ENCODE peak calls at places on chromosome 20, in four cellular contexts. One of them, this sample, is unnamed.
A peak's percentile ranks its signal among the peaks of the same experiment; 100 is the strongest.

GRCh38 chr20:34536798-34537394 is 20.7 kb downstream of the DYNLRB1 start:
- DNase-seq in SK-N-SH: peak; percentile 46
- DNase-seq in neural progenitor cell: peak; percentile 65
- DNase-seq in GM23338: peak; percentile 80
- DNase-seq in this sample: no peak

GRCh38 chr20:32885201-32885600 is 26.5 kb downstream of the EFCAB8 start:
- DNase-seq in GM23338: no peak
- DNase-seq in neural progenitor cell: no peak
- DNase-seq in SK-N-SH: no peak
- DNase-seq in this sample: no peak

GRCh38 chr20:53575481-53576194 is 18.0 kb downstream of the ZNF217 start:
- DNase-seq in GM23338: no peak
- DNase-seq in neural progenitor cell: no peak
- DNase-seq in SK-N-SH: no peak
- DNase-seq in this sample: no peak

GRCh38 chr20:14568225-14568624 is 230.8 kb upstream of the FLRT3 start:
- DNase-seq in neural progenitor cell: peak; percentile 85
- DNase-seq in SK-N-SH: no peak
- DNase-seq in GM23338: peak; percentile 19
- DNase-seq in this sample: no peak

GRCh38 chr20:14632906-14633305 is 295.5 kb upstream of the FLRT3 start:
- DNase-seq in GM23338: peak; percentile 40
- DNase-seq in neural progenitor cell: no peak
- DNase-seq in SK-N-SH: no peak
- DNase-seq in this sample: no peak

GRCh38 chr20:37381621-37382538 is 35.9 kb downstream of the SRC start:
- DNase-seq in neural progenitor cell: no peak
- DNase-seq in SK-N-SH: peak; percentile 7
- DNase-seq in GM23338: no peak
- DNase-seq in this sample: no peak

GRCh38 chr20:1663917-1664316 is 6.3 kb upstream of the SIRPG start:
- DNase-seq in neural progenitor cell: no peak
- DNase-seq in SK-N-SH: no peak
- DNase-seq in GM23338: no peak
- DNase-seq in this sample: no peak

GRCh38 chr20:48697845-48698491 is 129.8 kb downstream of the PREX1 start:
- DNase-seq in GM23338: no peak
- DNase-seq in neural progenitor cell: no peak
- DNase-seq in SK-N-SH: peak; percentile 76
- DNase-seq in this sample: peak; percentile 94

GRCh38 chr20:46953596-46953995 is 59.0 kb downstream of the EYA2 start:
- DNase-seq in SK-N-SH: no peak
- DNase-seq in neural progenitor cell: no peak
- DNase-seq in GM23338: no peak
- DNase-seq in this sample: no peak

GRCh38 chr20:1429143-1429728 is 36.4 kb upstream of the FKBP1A start:
- DNase-seq in SK-N-SH: no peak
- DNase-seq in GM23338: no peak
- DNase-seq in neural progenitor cell: no peak
- DNase-seq in this sample: no peak

GRCh38 chr20:46114449-46114848 is 3.7 kb upstream of the CD40 start:
- DNase-seq in SK-N-SH: no peak
- DNase-seq in neural progenitor cell: no peak
- DNase-seq in GM23338: no peak
- DNase-seq in this sample: no peak

GRCh38 chr20:51634257-51634656 is 91.7 kb upstream of the NFATC2 start:
- DNase-seq in SK-N-SH: no peak
- DNase-seq in neural progenitor cell: no peak
- DNase-seq in GM23338: no peak
- DNase-seq in this sample: no peak

GRCh38 chr20:38404016-38404415 is 31.1 kb downstream of the SNHG17 start:
- DNase-seq in neural progenitor cell: no peak
- DNase-seq in SK-N-SH: no peak
- DNase-seq in GM23338: no peak
- DNase-seq in this sample: no peak

GRCh38 chr20:54123587-54124180 is 50.1 kb downstream of the CYP24A1 start:
- DNase-seq in neural progenitor cell: peak; percentile 5
- DNase-seq in SK-N-SH: no peak
- DNase-seq in GM23338: peak; percentile 83
- DNase-seq in this sample: peak; percentile 90

GRCh38 chr20:23049933-23050838 is 714 bp upstream of the THBD start:
- DNase-seq in SK-N-SH: no peak
- DNase-seq in neural progenitor cell: peak; percentile 47
- DNase-seq in GM23338: peak; percentile 53
- DNase-seq in this sample: peak; percentile 62

GRCh38 chr20:46933150-46933549 is 38.5 kb downstream of the EYA2 start:
- DNase-seq in GM23338: no peak
- DNase-seq in neural progenitor cell: no peak
- DNase-seq in SK-N-SH: no peak
- DNase-seq in this sample: no peak

GRCh38 chr20:64222851-64223525 is 32.6 kb upstream of the PCMTD2 start:
- DNase-seq in GM23338: no peak
- DNase-seq in neural progenitor cell: no peak
- DNase-seq in SK-N-SH: no peak
- DNase-seq in this sample: no peak

GRCh38 chr20:36815454-36816091 is 42.0 kb upstream of the DSN1 start:
- DNase-seq in SK-N-SH: no peak
- DNase-seq in GM23338: peak; percentile 60
- DNase-seq in neural progenitor cell: no peak
- DNase-seq in this sample: no peak

GRCh38 chr20:51696304-51697118 is 71.7 kb downstream of the ATP9A start:
- DNase-seq in SK-N-SH: peak; percentile 65
- DNase-seq in GM23338: no peak
- DNase-seq in neural progenitor cell: no peak
- DNase-seq in this sample: peak; percentile 32

GRCh38 chr20:14775778-14776177 is 438.4 kb upstream of the FLRT3 start:
- DNase-seq in neural progenitor cell: no peak
- DNase-seq in GM23338: no peak
- DNase-seq in SK-N-SH: no peak
- DNase-seq in this sample: peak; percentile 71

GRCh38 chr20:22795455-22795854 is 211.1 kb upstream of the FOXA2 start:
- DNase-seq in GM23338: no peak
- DNase-seq in neural progenitor cell: no peak
- DNase-seq in SK-N-SH: no peak
- DNase-seq in this sample: no peak

GRCh38 chr20:16194961-16195360 is 378.3 kb downstream of the KIF16B start:
- DNase-seq in neural progenitor cell: no peak
- DNase-seq in GM23338: no peak
- DNase-seq in SK-N-SH: no peak
- DNase-seq in this sample: no peak

GRCh38 chr20:49888341-49889244 is 26.7 kb downstream of the SPATA2 start:
- DNase-seq in GM23338: peak; percentile 90
- DNase-seq in neural progenitor cell: peak; percentile 85
- DNase-seq in SK-N-SH: peak; percentile 85
- DNase-seq in this sample: peak; percentile 72

GRCh38 chr20:52251827-52252226 is 60.2 kb upstream of the ZFP64 start:
- DNase-seq in GM23338: no peak
- DNase-seq in SK-N-SH: no peak
- DNase-seq in neural progenitor cell: no peak
- DNase-seq in this sample: no peak

GRCh38 chr20:46652699-46653098 is 1.4 kb upstream of the SLC13A3 start:
- DNase-seq in neural progenitor cell: no peak
- DNase-seq in GM23338: no peak
- DNase-seq in SK-N-SH: no peak
- DNase-seq in this sample: no peak

GRCh38 chr20:52921300-52921699 is 50.9 kb upstream of the TSHZ2 start:
- DNase-seq in GM23338: no peak
- DNase-seq in SK-N-SH: no peak
- DNase-seq in neural progenitor cell: no peak
- DNase-seq in this sample: no peak

GRCh38 chr20:48489046-48489463 is 338.7 kb downstream of the PREX1 start:
- DNase-seq in neural progenitor cell: no peak
- DNase-seq in GM23338: no peak
- DNase-seq in SK-N-SH: no peak
- DNase-seq in this sample: no peak

GRCh38 chr20:24768977-24769675 is 179.9 kb upstream of the CST7 start:
- DNase-seq in neural progenitor cell: no peak
- DNase-seq in SK-N-SH: peak; percentile 76
- DNase-seq in GM23338: no peak
- DNase-seq in this sample: peak; percentile 23

GRCh38 chr20:46077642-46078305 is 12.0 kb downstream of the NCOA5 start:
- DNase-seq in GM23338: no peak
- DNase-seq in SK-N-SH: no peak
- DNase-seq in neural progenitor cell: no peak
- DNase-seq in this sample: no peak

GRCh38 chr20:14536738-14537137 is 199.3 kb upstream of the FLRT3 start:
- DNase-seq in neural progenitor cell: no peak
- DNase-seq in SK-N-SH: peak; percentile 42
- DNase-seq in GM23338: no peak
- DNase-seq in this sample: no peak

GRCh38 chr20:33684533-33685327 is 1.5 kb downstream of the E2F1 start:
- DNase-seq in GM23338: peak; percentile 65
- DNase-seq in neural progenitor cell: peak; percentile 84
- DNase-seq in SK-N-SH: peak; percentile 76
- DNase-seq in this sample: no peak

GRCh38 chr20:53899351-53900167 is 170.8 kb downstream of the BCAS1 start:
- DNase-seq in neural progenitor cell: peak; percentile 62
- DNase-seq in GM23338: no peak
- DNase-seq in SK-N-SH: peak; percentile 38
- DNase-seq in this sample: no peak

GRCh38 chr20:14673164-14673563 is 335.8 kb upstream of the FLRT3 start:
- DNase-seq in SK-N-SH: no peak
- DNase-seq in neural progenitor cell: no peak
- DNase-seq in GM23338: no peak
- DNase-seq in this sample: peak; percentile 33

GRCh38 chr20:56003966-56004365 is 1.4 kb downstream of the CBLN4 start:
- DNase-seq in neural progenitor cell: peak; percentile 63
- DNase-seq in GM23338: no peak
- DNase-seq in SK-N-SH: peak; percentile 81
- DNase-seq in this sample: peak; percentile 12
- TF ChIP-seq EZH2phosphoT487 in neural progenitor cell: peak; percentile 65
- TF ChIP-seq EZH2phosphoT487 in GM23338: no peak
- TF ChIP-seq EZH2phosphoT487 in SK-N-SH: no peak
- TF ChIP-seq EZH2phosphoT487 in this sample: no peak

GRCh38 chr20:40494238-40494637 is 194.8 kb downstream of the MAFB start:
- DNase-seq in GM23338: no peak
- DNase-seq in SK-N-SH: no peak
- DNase-seq in neural progenitor cell: no peak
- DNase-seq in this sample: no peak
- TF ChIP-seq CTCF in GM23338: no peak
- TF ChIP-seq CTCF in SK-N-SH: no peak
- TF ChIP-seq CTCF in neural progenitor cell: no peak
- TF ChIP-seq CTCF in this sample: no peak

GRCh38 chr20:58028123-58028522 is 200.3 kb downstream of the ANKRD60 start:
- DNase-seq in SK-N-SH: no peak
- DNase-seq in GM23338: peak; percentile 68
- DNase-seq in neural progenitor cell: peak; percentile 63
- DNase-seq in this sample: no peak

GRCh38 chr20:58023781-58024180 is 204.7 kb downstream of the ANKRD60 start:
- DNase-seq in GM23338: no peak
- DNase-seq in SK-N-SH: no peak
- DNase-seq in neural progenitor cell: no peak
- DNase-seq in this sample: no peak

GRCh38 chr20:58024241-58024721 is 204.2 kb downstream of the ANKRD60 start:
- DNase-seq in neural progenitor cell: no peak
- DNase-seq in GM23338: no peak
- DNase-seq in SK-N-SH: no peak
- DNase-seq in this sample: no peak

GRCh38 chr20:58025233-58025632 is 203.2 kb downstream of the ANKRD60 start:
- DNase-seq in neural progenitor cell: no peak
- DNase-seq in SK-N-SH: no peak
- DNase-seq in GM23338: no peak
- DNase-seq in this sample: no peak

GRCh38 chr20:58026361-58026760 is 202.1 kb downstream of the ANKRD60 start:
- DNase-seq in neural progenitor cell: no peak
- DNase-seq in SK-N-SH: no peak
- DNase-seq in GM23338: no peak
- DNase-seq in this sample: no peak
- TF ChIP-seq EZH2phosphoT487 in neural progenitor cell: no peak
- TF ChIP-seq EZH2phosphoT487 in SK-N-SH: no peak
- TF ChIP-seq EZH2phosphoT487 in GM23338: no peak
- TF ChIP-seq EZH2phosphoT487 in this sample: no peak

GRCh38 chr20:57618091-57618765 is 2.0 kb downstream of the ZBP1 start:
- DNase-seq in neural progenitor cell: no peak
- DNase-seq in GM23338: no peak
- DNase-seq in SK-N-SH: no peak
- DNase-seq in this sample: peak; percentile 39

GRCh38 chr20:57618766-57619052 is 1.5 kb downstream of the ZBP1 start:
- DNase-seq in GM23338: no peak
- DNase-seq in neural progenitor cell: no peak
- DNase-seq in SK-N-SH: no peak
- DNase-seq in this sample: no peak

GRCh38 chr20:57620999-57621398 is 773 bp upstream of the ZBP1 start:
- DNase-seq in neural progenitor cell: no peak
- DNase-seq in GM23338: no peak
- DNase-seq in SK-N-SH: no peak
- DNase-seq in this sample: no peak

GRCh38 chr20:57620274-57620990 is at the start of gene ZBP1:
- DNase-seq in SK-N-SH: no peak
- DNase-seq in neural progenitor cell: no peak
- DNase-seq in GM23338: no peak
- DNase-seq in this sample: no peak

DNA sequence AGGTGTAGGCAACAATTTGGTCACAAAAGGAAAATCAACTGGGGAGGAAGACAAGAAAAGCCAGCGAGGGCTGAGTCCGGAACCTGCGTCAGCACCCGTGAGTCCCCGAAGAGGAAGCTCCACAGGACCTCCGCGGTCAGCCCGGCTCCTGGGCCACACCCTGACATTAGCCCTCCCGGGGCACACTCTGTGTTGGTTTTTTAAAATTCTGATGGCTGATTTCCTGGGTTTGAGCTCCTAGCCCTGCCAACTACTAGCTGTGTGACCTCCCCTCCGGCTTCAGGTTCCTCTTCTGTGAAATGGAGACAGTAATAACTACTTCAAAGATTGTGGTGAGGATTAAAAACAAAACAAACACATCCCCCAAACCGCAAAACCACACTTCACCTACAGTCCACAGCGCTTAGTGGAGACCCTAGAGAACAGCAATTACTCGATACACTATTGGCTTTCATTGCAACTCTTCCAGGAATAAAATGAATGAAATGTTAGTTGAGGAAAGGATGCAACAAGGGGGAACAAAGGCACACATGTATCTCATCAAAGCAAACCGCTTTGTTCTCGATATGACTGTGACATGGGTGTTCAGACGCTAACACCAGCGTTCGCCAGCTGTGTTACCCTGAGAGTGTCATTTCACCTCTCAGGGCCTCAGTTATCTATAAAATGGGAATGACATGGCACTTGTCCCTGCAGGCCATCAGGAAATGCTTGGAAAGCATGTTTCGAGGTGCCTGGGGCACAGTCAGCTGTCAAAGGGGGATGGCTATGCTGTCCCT is 984 bp downstream of the ZBP1 start:
- DNase-seq in SK-N-SH: no peak
- DNase-seq in GM23338: no peak
- DNase-seq in neural progenitor cell: no peak
- DNase-seq in this sample: no peak
- TF ChIP-seq CTCF in SK-N-SH: no peak
- TF ChIP-seq CTCF in GM23338: no peak
- TF ChIP-seq CTCF in neural progenitor cell: no peak
- TF ChIP-seq CTCF in this sample: no peak

This sample was measured in hepatocyte.